ENCODE peak calls at places on chromosomes 1 and 21, in seven cellular contexts. S, G, O, Z, L, T and W are unnamed samples.

GRCh38 chr1:223429821-223430220 is 36.6 kb downstream of the CCDC185 start:
- DNase-seq in S (no peak), G (peak; percentile 22), O (no peak), Z (no peak), L (no peak), T (no peak), W (no peak)

GRCh38 chr1:171769171-171769570 is 12.3 kb upstream of the METTL13 start:
- DNase-seq in S (no peak), G (peak; percentile 54), O (no peak), Z (no peak), L (no peak), T (no peak), W (no peak)

GRCh38 chr1:41072051-41072450 is 50.5 kb upstream of the SLFNL1 start:
- DNase-seq in S (no peak), G (peak; percentile 43), O (no peak), Z (no peak), L (no peak), T (no peak), W (no peak)

GRCh38 chr1:180380259-180381183 is 121.9 kb downstream of the ACBD6 start:
- DNase-seq in S (no peak), G (no peak), O (no peak), Z (no peak), L (no peak), T (no peak), W (no peak)

GRCh38 chr1:164272156-164272555 is 286.8 kb upstream of the PBX1 start:
- DNase-seq in S (no peak), G (no peak), O (no peak), Z (no peak), L (no peak), T (no peak), W (no peak)

GRCh38 chr21:45576838-45577737 is 34.8 kb upstream of the SLC19A1 start:
- DNase-seq in S (no peak), G (no peak), O (no peak), Z (no peak), L (peak; percentile 28), T (peak; percentile 48), W (no peak)

GRCh38 chr1:61452354-61452990 is 272.5 kb downstream of the TM2D1 start:
- DNase-seq in S (no peak), G (no peak), O (no peak), Z (no peak), L (no peak), T (no peak), W (no peak)

GRCh38 chr21:42234464-42235241 is 15.7 kb downstream of the ABCG1 start:
- DNase-seq in S (peak; percentile 90), G (no peak), O (peak; percentile 87), Z (peak; percentile 48), L (peak; percentile 84), T (no peak), W (no peak)

GRCh38 chr1:228226956-228227791 is 19.3 kb downstream of the OBSCN start:
- DNase-seq in S (no peak), G (peak; percentile 34), O (no peak), Z (peak; percentile 67), L (no peak), T (no peak), W (no peak)
- TF ChIP-seq CTCF in S (no peak), G (peak; percentile 30), O (peak; percentile 47), Z (peak; percentile 48), L (no peak), T (no peak), W (peak; percentile 44)

GRCh38 chr1:89599332-89599630 is 33.6 kb upstream of the LRRC8C start:
- DNase-seq in S (no peak), G (no peak), O (no peak), Z (no peak), L (no peak), T (no peak), W (no peak)
- TF ChIP-seq CTCF in S (peak; percentile 39), G (no peak), O (no peak), Z (no peak), L (no peak), T (no peak), W (no peak)

DNA sequence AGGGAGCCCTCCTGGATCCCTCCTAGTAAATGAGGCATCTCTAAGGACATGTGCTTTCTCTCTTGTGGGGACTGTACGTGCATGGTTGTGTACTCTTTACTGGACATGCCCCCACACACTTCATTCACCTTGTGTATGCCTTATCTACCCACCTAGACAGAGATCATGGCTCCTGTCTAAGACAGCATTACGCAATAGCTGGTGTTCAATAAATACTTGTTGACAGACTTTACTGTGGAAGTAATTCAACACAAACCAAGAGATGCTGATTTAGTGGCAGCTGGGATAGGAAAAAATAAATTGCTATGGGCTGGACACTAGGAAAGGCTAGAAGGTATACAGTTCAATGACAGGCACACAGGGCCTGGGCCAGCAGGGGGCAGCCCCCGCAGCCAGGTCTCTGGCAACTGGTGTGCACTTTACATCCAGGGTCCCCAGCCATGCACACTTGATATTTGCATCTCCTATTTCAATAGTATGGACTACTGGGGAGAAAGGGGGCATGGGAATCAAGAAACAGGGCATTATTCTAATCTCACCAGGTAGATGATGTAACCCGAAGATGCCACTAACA is 24.2 kb downstream of the TRABD2B start:
- DNase-seq in S (no peak), G (no peak), O (peak; percentile 44), Z (no peak), L (no peak), T (no peak), W (no peak)
- TF ChIP-seq CTCF in S (no peak), G (peak; percentile 10), O (peak; percentile 43), Z (no peak), L (peak; percentile 12), T (no peak), W (peak; percentile 18)

DNA sequence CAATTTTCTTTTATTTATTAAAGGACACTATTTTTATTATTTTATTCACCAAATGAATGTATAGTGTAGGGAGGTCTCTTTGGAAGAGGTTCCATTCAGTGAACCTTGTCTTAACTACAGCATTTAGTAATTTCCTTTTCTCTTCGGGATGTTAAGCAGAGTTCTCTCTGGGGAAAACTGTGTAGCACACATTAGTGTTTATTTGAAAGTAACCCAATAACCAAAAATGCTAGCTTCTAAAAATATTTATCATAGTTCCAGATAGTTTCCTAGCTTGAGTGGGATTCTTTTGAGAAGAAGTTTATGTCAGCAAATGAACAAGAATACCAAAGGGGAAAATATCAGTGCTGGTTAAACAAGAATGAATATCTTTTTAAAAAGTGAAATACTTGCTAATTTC is 82.5 kb downstream of the CLIC4 start:
- DNase-seq in S (no peak), G (peak; percentile 39), O (no peak), Z (no peak), L (no peak), T (no peak), W (peak; percentile 7)
- TF ChIP-seq CTCF in S (no peak), G (no peak), O (no peak), Z (no peak), L (no peak), T (no peak), W (no peak)

GRCh38 chr1:67662884-67663283 is 22.1 kb upstream of the GADD45A start:
- DNase-seq in S (no peak), G (no peak), O (no peak), Z (no peak), L (no peak), T (no peak), W (no peak)

GRCh38 chr1:67655581-67655980 is 29.4 kb upstream of the GADD45A start:
- DNase-seq in S (no peak), G (no peak), O (no peak), Z (no peak), L (no peak), T (no peak), W (no peak)

GRCh38 chr1:67653304-67653703 is 31.7 kb upstream of the GADD45A start:
- DNase-seq in S (no peak), G (no peak), O (no peak), Z (no peak), L (no peak), T (no peak), W (no peak)

GRCh38 chr1:67664048-67664447 is 21.0 kb upstream of the GADD45A start:
- DNase-seq in S (no peak), G (no peak), O (no peak), Z (no peak), L (no peak), T (no peak), W (no peak)

DNA sequence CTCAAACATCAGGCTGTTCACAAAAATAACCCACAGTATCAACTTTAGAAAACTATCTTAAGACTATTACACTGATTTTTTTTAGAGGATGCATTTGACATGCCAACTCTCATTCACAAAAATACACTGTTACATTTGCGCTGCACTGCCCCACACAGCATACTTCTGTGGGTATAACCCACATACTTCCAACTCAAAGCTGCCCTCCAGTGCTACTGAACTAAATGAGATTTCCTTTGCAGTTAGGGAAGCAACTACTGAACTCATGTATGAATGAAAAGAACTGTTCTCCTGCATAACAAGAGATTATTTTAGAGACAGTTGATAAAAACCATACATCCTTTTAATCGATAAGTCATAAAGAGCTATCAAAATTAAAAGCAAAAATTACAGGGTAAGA is 25.8 kb upstream of the GADD45A start:
- DNase-seq in S (no peak), G (no peak), O (no peak), Z (no peak), L (no peak), T (no peak), W (no peak)
- TF ChIP-seq CTCF in S (no peak), G (no peak), O (no peak), Z (no peak), L (no peak), T (no peak), W (no peak)

DNA sequence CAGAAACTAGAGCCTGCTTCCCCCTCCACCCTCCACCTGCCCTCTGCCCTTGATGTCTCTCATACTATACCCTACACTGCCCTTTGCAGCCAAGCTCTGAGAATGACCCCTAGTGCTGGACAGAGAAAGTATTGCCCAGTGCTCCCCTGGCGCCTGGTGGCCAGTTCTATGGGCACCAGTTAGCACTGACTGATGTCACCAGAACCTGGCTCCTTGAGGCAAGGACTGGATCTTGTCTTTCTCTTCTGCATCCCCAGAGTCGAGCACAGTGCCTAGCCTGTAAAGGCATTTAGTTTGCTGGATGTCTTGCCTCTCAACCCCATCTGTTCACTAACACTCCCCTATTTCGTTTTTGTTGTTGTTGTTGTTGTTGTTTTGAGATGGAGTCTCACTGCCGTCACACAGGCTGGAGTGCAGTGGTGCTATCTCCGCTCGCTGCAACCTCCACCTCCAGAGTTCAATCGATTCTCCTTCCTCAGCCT is 5.9 kb downstream of the PHLDA3 start:
- DNase-seq in S (no peak), G (peak; percentile 38), O (peak; percentile 47), Z (no peak), L (peak; percentile 59), T (no peak), W (no peak)
- TF ChIP-seq CTCF in S (no peak), G (peak; percentile 45), O (peak; percentile 30), Z (peak; percentile 37), L (peak; percentile 38), T (no peak), W (peak; percentile 24)

GRCh38 chr1:52368383-52369172 is 2.6 kb upstream of the CC2D1B start:
- DNase-seq in S (peak; percentile 60), G (peak; percentile 25), O (peak; percentile 77), Z (peak; percentile 84), L (peak; percentile 77), T (no peak), W (no peak)
- TF ChIP-seq CTCF in S (no peak), G (peak; percentile 25), O (peak; percentile 27), Z (no peak), L (no peak), T (no peak), W (no peak)

GRCh38 chr1:119379117-119379516 is 10.5 kb downstream of the HAO2 start:
- DNase-seq in S (no peak), G (no peak), O (no peak), Z (no peak), L (no peak), T (no peak), W (no peak)
- TF ChIP-seq CTCF in S (no peak), G (no peak), O (no peak), Z (no peak), L (no peak), T (no peak), W (no peak)

GRCh38 chr1:38527373-38527966 is 332.1 kb downstream of the RRAGC start:
- DNase-seq in S (peak; percentile 13), G (no peak), O (no peak), Z (peak; percentile 68), L (peak; percentile 59), T (no peak), W (no peak)
- TF ChIP-seq CTCF in S (no peak), G (no peak), O (no peak), Z (no peak), L (no peak), T (no peak), W (no peak)